ENCODE peak calls at places on chromosomes 7 and 10, in four cellular contexts. M is H9, L is epithelial cell of proximal tubule, T is HFFc6. A is an unnamed sample.

GRCh38 chr7:106573738-106574137 is 87.2 kb downstream of the CCDC71L start:
- DNase-seq in T (no peak), M (no peak), L (no peak), A (no peak)

GRCh38 chr10:91796332-91797076 is 1.7 kb upstream of the TNKS2 start:
- DNase-seq in T (no peak), M (peak; percentile 66), L (no peak), A (no peak)

GRCh38 chr10:909831-910230 is 21.7 kb downstream of the LARP4B start:
- DNase-seq in T (peak; percentile 56), L (no peak), M (no peak), A (no peak)

GRCh38 chr7:95012001-95012400 is 104.6 kb downstream of the PPP1R9A start:
- DNase-seq in T (no peak), M (no peak), L (no peak), A (no peak)

GRCh38 chr10:133162178-133162909 is 2.3 kb downstream of the KNDC1 start:
- DNase-seq in L (no peak), M (no peak), T (no peak), A (no peak)

GRCh38 chr10:11145498-11145855 is 127.8 kb downstream of the CELF2 start:
- DNase-seq in T (no peak), L (no peak), M (no peak), A (no peak)

GRCh38 chr10:110568055-110568735 is 700 bp downstream of the SMC3 start:
- DNase-seq in T (no peak), M (peak; percentile 48), L (no peak), A (peak; percentile 79)

GRCh38 chr10:10804998-10805737 is 212.5 kb upstream of the CELF2 start:
- DNase-seq in T (peak; percentile 77), L (no peak), M (no peak), A (no peak)

GRCh38 chr10:10992072-10992471 is 25.6 kb upstream of the CELF2 start:
- DNase-seq in M (no peak), T (no peak), L (no peak), A (no peak)

GRCh38 chr7:117041007-117041406 is 87.7 kb downstream of the ST7 start:
- DNase-seq in M (no peak), L (no peak), T (peak; percentile 40), A (no peak)

GRCh38 chr7:8162181-8162580 is 99.8 kb downstream of the ICA1 start:
- DNase-seq in T (no peak), L (no peak), M (no peak), A (no peak)

GRCh38 chr7:13834328-13834761 is 155.1 kb downstream of the ETV1 start:
- DNase-seq in M (no peak), L (no peak), T (no peak), A (no peak)

GRCh38 chr10:22253578-22253882 is 35.7 kb upstream of the EBLN1 start:
- DNase-seq in M (no peak), L (no peak), T (no peak), A (no peak)

GRCh38 chr10:113552014-113552413 is 839 bp upstream of the HABP2 start:
- DNase-seq in L (no peak), M (no peak), T (no peak), A (no peak)

GRCh38 chr7:17506090-17506489 is 207.6 kb downstream of the AHR start:
- DNase-seq in M (no peak), T (no peak), L (no peak), A (no peak)

GRCh38 chr10:43398939-43399871 is 9.8 kb downstream of the HNRNPF start:
- DNase-seq in T (peak; percentile 70), M (no peak), L (no peak), A (no peak)

GRCh38 chr10:48750991-48751390 is 66.3 kb downstream of the WDFY4 start:
- DNase-seq in L (no peak), M (no peak), T (no peak), A (no peak)

GRCh38 chr10:114791768-114792167 is 29.8 kb upstream of the FHIP2A start:
- DNase-seq in M (no peak), T (no peak), L (no peak), A (no peak)

GRCh38 chr10:49138361-49138891 is 4.6 kb upstream of the FAM170B start:
- DNase-seq in T (peak; percentile 61), L (no peak), M (no peak), A (no peak)

GRCh38 chr10:134743-135600 is at the start of gene ZMYND11:
- DNase-seq in M (peak; percentile 34), L (no peak), T (peak; percentile 7), A (peak; percentile 80)

GRCh38 chr10:113648478-113648877 is 15.4 kb downstream of the NRAP start:
- DNase-seq in T (no peak), L (peak; percentile 37), M (no peak), A (no peak)

GRCh38 chr10:3720228-3721019 is 64.6 kb downstream of the KLF6 start:
- DNase-seq in T (peak; percentile 3), L (no peak), M (no peak), A (no peak)

GRCh38 chr7:139559364-139560105 is 36.0 kb downstream of the CLEC2L start:
- DNase-seq in M (no peak), L (no peak), T (no peak), A (peak; percentile 48)

GRCh38 chr7:129739427-129739826 is 127.9 kb downstream of the NRF1 start:
- DNase-seq in M (no peak), T (peak; percentile 80), L (no peak), A (no peak)

GRCh38 chr7:14936530-14936929 is 34.0 kb upstream of the DGKB start:
- DNase-seq in M (no peak), L (peak; percentile 93), T (no peak), A (no peak)

GRCh38 chr10:2992401-2993198 is 74.7 kb upstream of the PFKP start:
- DNase-seq in L (peak; percentile 88), T (no peak), M (no peak), A (no peak)

GRCh38 chr7:150858236-150859197 is 6.2 kb downstream of the AOC1 start:
- DNase-seq in T (no peak), L (no peak), M (peak; percentile 25), A (no peak)

GRCh38 chr7:105325225-105325904 is 63.4 kb downstream of the SRPK2 start:
- DNase-seq in L (no peak), T (no peak), M (no peak), A (no peak)

GRCh38 chr10:85667638-85668233 is 698.9 kb downstream of the GRID1 start:
- DNase-seq in T (no peak), L (no peak), M (peak; percentile 47), A (no peak)

GRCh38 chr7:35988818-35989217 is 164.2 kb upstream of the EEPD1 start:
- DNase-seq in M (no peak), L (no peak), T (no peak), A (no peak)

GRCh38 chr7:105261689-105262088 is 127.0 kb downstream of the SRPK2 start:
- DNase-seq in T (no peak), M (no peak), L (no peak), A (no peak)

GRCh38 chr7:107661081-107661864 is 645 bp downstream of the SLC26A4 start:
- DNase-seq in L (no peak), M (peak; percentile 76), T (peak; percentile 27), A (no peak)

GRCh38 chr10:98213740-98214139 is 54.3 kb downstream of the LOXL4 start:
- DNase-seq in T (no peak), L (no peak), M (no peak), A (no peak)

GRCh38 chr10:132946311-132946710 is 3.9 kb upstream of the CFAP46 start:
- DNase-seq in M (peak; percentile 15), T (no peak), L (no peak), A (no peak)

GRCh38 chr7:152025077-152025936 is at the start of gene GALNT11:
- DNase-seq in T (peak; percentile 68), L (no peak), M (peak; percentile 83), A (peak; percentile 91)
- TF ChIP-seq CTCF in T (peak; percentile 52), L (peak; percentile 9), M (peak; percentile 46), A (peak; percentile 60)

DNA sequence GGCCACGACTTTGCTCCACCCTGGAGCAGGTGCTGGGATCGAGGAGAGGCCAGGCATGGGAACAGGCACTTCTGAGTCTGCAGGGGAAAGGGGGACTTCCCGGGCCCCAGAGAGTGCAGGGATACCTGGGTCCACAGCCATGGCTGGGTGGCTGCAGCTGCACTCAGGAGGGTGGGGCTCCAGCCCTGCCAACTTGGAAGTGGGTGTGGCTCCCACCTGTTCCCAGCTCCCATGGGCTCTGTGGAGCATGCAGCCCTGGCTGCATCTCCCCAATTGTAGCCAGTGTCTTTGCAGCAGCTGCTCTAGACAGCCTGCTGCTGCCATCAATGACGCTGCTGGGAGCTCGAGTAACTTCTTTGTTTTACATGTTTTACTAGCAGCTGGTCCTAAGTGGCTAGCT is 57.1 kb downstream of the ADK start:
- DNase-seq in M (peak; percentile 47), L (no peak), T (no peak), A (no peak)
- TF ChIP-seq CTCF in M (no peak), L (no peak), T (no peak), A (no peak)

DNA sequence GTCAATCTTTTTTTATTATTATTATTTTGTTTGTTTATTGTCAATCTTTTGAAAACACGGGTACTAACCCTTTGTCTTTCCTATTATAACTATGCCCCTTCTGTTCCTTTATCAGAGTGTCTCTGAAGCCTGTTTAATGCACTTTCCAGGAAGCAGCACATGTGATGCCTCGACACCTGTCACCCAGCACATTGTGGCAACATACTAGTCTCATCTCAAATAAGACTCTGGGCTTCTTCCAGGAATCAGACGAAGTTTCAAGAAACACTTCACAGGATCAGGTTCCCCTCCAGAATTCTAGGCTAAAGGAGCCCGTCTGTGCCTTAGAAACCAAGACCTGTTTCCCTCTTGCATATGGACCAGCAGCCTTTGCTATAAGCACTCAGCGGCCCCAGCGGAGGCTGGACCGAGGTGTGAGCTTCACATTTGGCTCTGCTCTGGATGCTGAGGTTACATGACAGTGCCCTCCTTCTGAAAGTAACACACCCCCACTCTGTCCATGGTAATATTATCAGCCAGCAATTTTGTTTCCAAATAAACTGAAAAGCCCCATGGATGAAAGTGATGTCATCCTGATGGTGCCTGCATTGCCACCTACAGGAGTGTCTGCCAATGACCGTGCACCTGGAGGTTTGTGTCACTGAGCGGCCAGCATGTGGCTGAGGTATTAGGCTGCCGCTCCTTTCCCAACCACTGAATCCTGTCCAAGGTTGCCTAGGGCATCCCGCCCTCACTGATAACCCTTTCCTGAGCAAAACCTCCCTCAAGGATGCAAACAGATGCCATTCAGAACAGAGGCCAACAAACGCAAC is 38.1 kb downstream of the MKI67 start:
- DNase-seq in T (peak; percentile 1), L (no peak), M (peak; percentile 67), A (peak; percentile 49)
- TF ChIP-seq CTCF in T (peak; percentile 19), L (peak; percentile 25), M (peak; percentile 57), A (peak; percentile 25)

GRCh38 chr7:158828343-158829020 is 827 bp downstream of the ESYT2 start:
- DNase-seq in T (no peak), L (no peak), M (peak; percentile 50), A (peak; percentile 74)

GRCh38 chr7:158829342-158830210 is at the start of gene ESYT2:
- DNase-seq in T (peak; percentile 95), L (peak; percentile 40), M (peak; percentile 88), A (peak; percentile 99)

GRCh38 chr7:158830211-158830723 is 958 bp upstream of the ESYT2 start:
- DNase-seq in M (no peak), T (no peak), L (no peak), A (no peak)

GRCh38 chr7:158827411-158828342 is 1.6 kb downstream of the ESYT2 start:
- DNase-seq in T (peak; percentile 15), M (no peak), L (no peak), A (no peak)

GRCh38 chr7:158829021-158829341 is 328 bp downstream of the ESYT2 start:
- DNase-seq in L (no peak), M (peak; percentile 43), T (peak; percentile 74), A (no peak)
- TF ChIP-seq CTCF in L (peak; percentile 6), M (no peak), T (no peak), A (no peak)